ENCODE peak calls at places on chromosome 2, in ten cellular contexts. N, A, Z, T, V, E, B, C, R and Q are unnamed samples.

GRCh38 chr2:179909845-179910734 is 48.7 kb upstream of the ZNF385B start:
- DNase-seq in N (no peak), A (no peak), Z (no peak), T (no peak), V (no peak), E (no peak), B (no peak), C (no peak), R (peak; percentile 66), Q (no peak)

GRCh38 chr2:127768775-127769479 is 42.0 kb downstream of the WDR33 start:
- DNase-seq in N (no peak), A (no peak), Z (no peak), T (no peak), V (no peak), E (no peak), B (no peak), C (no peak), R (no peak), Q (no peak)

GRCh38 chr2:111709321-111709720 is 174.7 kb downstream of the ANAPC1 start:
- DNase-seq in N (no peak), A (no peak), Z (no peak), T (no peak), V (no peak), E (no peak), B (no peak), C (no peak), R (no peak), Q (peak; percentile 27)

GRCh38 chr2:113858764-113859163 is 31.1 kb upstream of the ACTR3 start:
- DNase-seq in N (no peak), A (no peak), Z (no peak), T (no peak), V (peak; percentile 86), E (peak; percentile 84), B (no peak), C (no peak), R (no peak), Q (no peak)

GRCh38 chr2:225399509-225399908 is at the start of gene NYAP2:
- DNase-seq in N (no peak), A (no peak), Z (no peak), T (no peak), V (no peak), E (no peak), B (no peak), C (no peak), R (no peak), Q (no peak)

GRCh38 chr2:238103465-238104070 is 3.4 kb downstream of the ESPNL start:
- DNase-seq in N (no peak), A (no peak), Z (no peak), T (no peak), V (no peak), E (no peak), B (no peak), C (peak; percentile 6), R (peak; percentile 3), Q (peak; percentile 81)

GRCh38 chr2:222939979-222940378 is 79.1 kb downstream of the ACSL3 start:
- DNase-seq in N (no peak), A (no peak), Z (no peak), T (no peak), V (no peak), E (no peak), B (no peak), C (no peak), R (no peak), Q (no peak)

GRCh38 chr2:235613671-235614070 is 119.8 kb downstream of the AGAP1 start:
- DNase-seq in N (no peak), A (no peak), Z (no peak), T (no peak), V (no peak), E (no peak), B (no peak), C (no peak), R (no peak), Q (no peak)

GRCh38 chr2:45013229-45014015 is 4.2 kb upstream of the SIX2 start:
- DNase-seq in N (peak; percentile 33), A (no peak), Z (no peak), T (no peak), V (no peak), E (no peak), B (no peak), C (no peak), R (no peak), Q (no peak)

GRCh38 chr2:45822272-45822630 is 170.8 kb downstream of the PRKCE start:
- DNase-seq in N (no peak), A (no peak), Z (no peak), T (no peak), V (peak; percentile 65), E (no peak), B (no peak), C (no peak), R (no peak), Q (no peak)

GRCh38 chr2:184597571-184597980 is 753 bp upstream of the ZNF804A start:
- DNase-seq in N (peak; percentile 21), A (peak; percentile 4), Z (no peak), T (no peak), V (peak; percentile 69), E (peak; percentile 49), B (no peak), C (peak; percentile 16), R (peak; percentile 13), Q (no peak)

GRCh38 chr2:150279673-150280072 is 207.8 kb downstream of the RND3 start:
- DNase-seq in N (no peak), A (no peak), Z (no peak), T (no peak), V (no peak), E (no peak), B (no peak), C (no peak), R (no peak), Q (no peak)

GRCh38 chr2:16391986-16392385 is 273.6 kb downstream of the CYRIA start:
- DNase-seq in N (no peak), A (no peak), Z (no peak), T (no peak), V (no peak), E (no peak), B (no peak), C (no peak), R (no peak), Q (no peak)

GRCh38 chr2:133657591-133657990 is 89.3 kb upstream of the NCKAP5 start:
- DNase-seq in N (no peak), A (no peak), Z (no peak), T (no peak), V (peak; percentile 82), E (peak; percentile 96), B (no peak), C (no peak), R (no peak), Q (no peak)

GRCh38 chr2:131094655-131095281 is 1.5 kb upstream of the FAM168B start:
- DNase-seq in N (no peak), A (peak; percentile 9), Z (no peak), T (no peak), V (no peak), E (no peak), B (no peak), C (no peak), R (no peak), Q (no peak)

GRCh38 chr2:74762789-74763188 is 71.1 kb upstream of the HK2 start:
- DNase-seq in N (no peak), A (peak; percentile 17), Z (no peak), T (no peak), V (no peak), E (no peak), B (no peak), C (no peak), R (no peak), Q (peak; percentile 2)
- TF ChIP-seq CTCF in N (no peak), A (peak; percentile 1), Z (no peak), T (no peak), V (no peak), E (peak; percentile 9), B (no peak), C (no peak), R (no peak), Q (no peak)

GRCh38 chr2:8134105-8134903 is 547.6 kb upstream of the ID2 start:
- DNase-seq in N (no peak), A (no peak), Z (peak; percentile 69), T (no peak), V (no peak), E (no peak), B (no peak), C (peak; percentile 24), R (no peak), Q (no peak)

GRCh38 chr2:8132889-8133288 is 549.0 kb upstream of the ID2 start:
- DNase-seq in N (no peak), A (no peak), Z (no peak), T (no peak), V (no peak), E (no peak), B (no peak), C (no peak), R (no peak), Q (no peak)

GRCh38 chr2:8135051-8135675 is 546.7 kb upstream of the ID2 start:
- DNase-seq in N (no peak), A (no peak), Z (no peak), T (no peak), V (no peak), E (no peak), B (no peak), C (peak; percentile 41), R (no peak), Q (no peak)

GRCh38 chr2:8132371-8132831 is 549.5 kb upstream of the ID2 start:
- DNase-seq in N (no peak), A (no peak), Z (no peak), T (no peak), V (peak; percentile 33), E (no peak), B (no peak), C (no peak), R (peak; percentile 77), Q (no peak)

DNA sequence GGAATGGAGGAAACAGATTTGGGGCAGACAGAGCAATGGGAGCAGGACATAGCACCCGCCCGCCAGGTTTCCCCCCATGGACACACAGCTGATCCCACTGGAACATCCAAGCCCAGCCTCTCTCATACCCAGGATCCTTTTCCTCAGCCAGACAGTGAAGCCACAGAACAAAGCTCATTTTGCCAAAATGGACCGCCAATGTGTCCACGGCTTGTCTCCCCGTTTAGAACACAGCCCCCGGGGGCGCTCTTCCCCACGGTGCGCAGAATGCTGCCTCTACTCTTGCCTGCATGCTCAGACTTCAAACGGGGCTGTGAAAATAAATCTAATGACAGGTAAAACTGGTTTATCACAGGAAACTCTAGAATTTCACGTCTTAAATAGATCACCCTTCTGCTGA is 548.5 kb upstream of the ID2 start:
- DNase-seq in N (no peak), A (no peak), Z (no peak), T (no peak), V (no peak), E (no peak), B (no peak), C (no peak), R (no peak), Q (no peak)
- TF ChIP-seq CTCF in N (no peak), A (peak; percentile 1), Z (no peak), T (no peak), V (no peak), E (no peak), B (no peak), C (no peak), R (no peak), Q (no peak)

GRCh38 chr2:73111300-73112025 is 1.3 kb downstream of the RAB11FIP5 start:
- DNase-seq in N (peak; percentile 36), A (no peak), Z (peak; percentile 74), T (peak; percentile 66), V (peak; percentile 58), E (no peak), B (no peak), C (peak; percentile 51), R (peak; percentile 45), Q (no peak)
- TF ChIP-seq CTCF in N (no peak), A (no peak), Z (no peak), T (no peak), V (no peak), E (no peak), B (no peak), C (no peak), R (no peak), Q (no peak)

GRCh38 chr2:239729681-239730566 is 295.2 kb downstream of the NDUFA10 start:
- DNase-seq in N (no peak), A (no peak), Z (no peak), T (peak; percentile 59), V (no peak), E (no peak), B (peak; percentile 13), C (no peak), R (no peak), Q (no peak)
- TF ChIP-seq CTCF in N (no peak), A (no peak), Z (no peak), T (no peak), V (no peak), E (no peak), B (no peak), C (no peak), R (no peak), Q (no peak)